ENCODE peak calls at places on chromosome 3, in five cellular contexts. X is tibial nerve; T is CD8-positive, alpha-beta memory T cell; Z is psoas muscle; U is hepatocyte. I is an unnamed sample. For H3K27me3, H3K4me1 and H3K9me3, the result is how much of the 10 kb centered on the place peaks cover.

GRCh38 chr3:141280086-141280485 is 48.5 kb downstream of the PXYLP1 start:
- DNase-seq in T (no peak), U (no peak), X (no peak), Z (no peak), I (no peak)

GRCh38 chr3:192916455-192917257 is 1.0 kb downstream of the MB21D2 start:
- DNase-seq in Z (peak), X (peak), T (no peak), U (peak), I (peak)

GRCh38 chr3:37712387-37712786 is 149.3 kb upstream of the CTDSPL start:
- DNase-seq in X (no peak), Z (no peak), T (no peak), U (no peak), I (no peak)

GRCh38 chr3:122810706-122811105 is 15.8 kb downstream of the SLC49A4 start:
- DNase-seq in Z (no peak), U (no peak), X (no peak), T (no peak), I (no peak)

GRCh38 chr3:122824465-122825379 is 29.9 kb downstream of the SLC49A4 start:
- DNase-seq in U (no peak), T (no peak), Z (no peak), X (no peak), I (no peak)

GRCh38 chr3:171841620-171842000 is 1.5 kb upstream of the TMEM212 start:
- DNase-seq in T (no peak), Z (no peak), X (no peak), U (no peak), I (no peak)

GRCh38 chr3:158097141-158097540 is 9.1 kb downstream of the SHOX2 start:
- DNase-seq in U (no peak), Z (no peak), X (no peak), T (no peak), I (no peak)

GRCh38 chr3:150495563-150496168 is 50.6 kb downstream of the SERP1 start:
- DNase-seq in Z (no peak), X (no peak), U (peak), T (no peak), I (peak)

GRCh38 chr3:45333549-45333948 is 54.8 kb upstream of the LARS2 start:
- DNase-seq in X (no peak), U (no peak), T (no peak), Z (no peak), I (no peak)

GRCh38 chr3:70298385-70298784 is 14.1 kb downstream of the MDFIC2 start:
- DNase-seq in X (no peak), Z (no peak), T (no peak), U (no peak), I (no peak)

GRCh38 chr3:139532996-139533395 is 6.5 kb downstream of the RBP1 start:
- DNase-seq in T (no peak), U (no peak), X (no peak), Z (no peak), I (no peak)

GRCh38 chr3:139227165-139227564 is 116.7 kb upstream of the MRPS22 start:
- DNase-seq in U (no peak), X (no peak), Z (no peak), T (no peak), I (no peak)

GRCh38 chr3:12472000-12472399 is 12.3 kb upstream of the TSEN2 start:
- DNase-seq in T (no peak), U (no peak), Z (no peak), X (no peak), I (no peak)

GRCh38 chr3:185069583-185070030 is 83.3 kb downstream of the C3orf70 start:
- DNase-seq in T (no peak), X (no peak), U (peak), Z (no peak), I (no peak)

GRCh38 chr3:143972155-143972494 is 502 bp downstream of the DIPK2A start:
- DNase-seq in U (no peak), Z (no peak), T (no peak), X (no peak), I (no peak)

GRCh38 chr3:196670335-196670734 is 30.8 kb downstream of the NRROS start:
- DNase-seq in X (no peak), Z (no peak), U (no peak), T (no peak), I (peak)

GRCh38 chr3:166837535-166837934 is 542.6 kb downstream of the ZBBX start:
- DNase-seq in X (no peak), Z (no peak), T (no peak), U (peak), I (no peak)

GRCh38 chr3:196639517-196640500 is at the start of gene NRROS:
- DNase-seq in U (peak), Z (peak), X (peak), T (peak), I (peak)

GRCh38 chr3:66196633-66197032 is 24.2 kb upstream of the SLC25A26 start:
- DNase-seq in U (no peak), T (no peak), Z (no peak), X (no peak), I (no peak)

GRCh38 chr3:23612296-23612891 is 193.4 kb upstream of the UBE2E1 start:
- DNase-seq in U (no peak), T (no peak), Z (no peak), X (no peak), I (no peak)

GRCh38 chr3:40971191-40972168 is 227.8 kb upstream of the CTNNB1 start:
- DNase-seq in U (peak), Z (peak), X (peak), T (no peak), I (no peak)

GRCh38 chr3:87318609-87319008 is 42.2 kb upstream of the POU1F1 start:
- DNase-seq in T (no peak), U (no peak), Z (no peak), X (no peak), I (no peak)

GRCh38 chr3:179181021-179181472 is 32.9 kb downstream of the PIK3CA start:
- DNase-seq in Z (no peak), U (no peak), T (no peak), X (no peak), I (no peak)

GRCh38 chr3:25035511-25035910 is 392.6 kb upstream of the RARB start:
- DNase-seq in X (no peak), U (no peak), Z (no peak), T (no peak), I (no peak)

GRCh38 chr3:43996379-43997301 is 245.0 kb upstream of the TOPAZ1 start:
- DNase-seq in Z (no peak), X (no peak), U (peak), T (no peak), I (no peak)

GRCh38 chr3:133547432-133548041 is 25.9 kb upstream of the CDV3 start:
- DNase-seq in Z (no peak), U (peak), X (no peak), T (no peak), I (no peak)

GRCh38 chr3:187130346-187131066 is 8.8 kb downstream of the RPL39L start:
- DNase-seq in Z (no peak), X (no peak), U (no peak), T (peak), I (peak)

GRCh38 chr3:107662586-107662985 is 139.8 kb downstream of the BBX start:
- DNase-seq in Z (no peak), T (no peak), U (no peak), X (no peak), I (no peak)

GRCh38 chr3:98846101-98846500 is 55.4 kb downstream of the DCBLD2 start:
- DNase-seq in Z (no peak), X (no peak), U (no peak), T (no peak), I (no peak)

GRCh38 chr3:143653493-143653892 is 194.8 kb downstream of the SLC9A9 start:
- DNase-seq in Z (no peak), U (no peak), X (no peak), T (no peak), I (no peak)

GRCh38 chr3:130789678-130790340 is 43.2 kb upstream of the PIK3R4 start:
- DNase-seq in U (peak), Z (no peak), T (no peak), X (no peak), I (no peak)

GRCh38 chr3:4889896-4890295 is 89.3 kb upstream of the BHLHE40 start:
- DNase-seq in X (no peak), U (no peak), T (no peak), Z (no peak), I (no peak)

GRCh38 chr3:36679384-36680200 is 84.8 kb downstream of the DCLK3 start:
- DNase-seq in U (no peak), X (no peak), T (no peak), Z (no peak), I (no peak)

GRCh38 chr3:127406309-127407025 is 118.6 kb upstream of the PRR20G start:
- DNase-seq in U (peak), X (no peak), Z (no peak), T (no peak), I (peak)

GRCh38 chr3:39911465-39912309 is 102.3 kb downstream of the MYRIP start:
- DNase-seq in Z (no peak), U (peak), X (no peak), T (no peak), I (no peak)

GRCh38 chr3:16103472-16103871 is 71.0 kb upstream of the GALNT15 start:
- DNase-seq in U (no peak), T (no peak), X (no peak), Z (peak), I (no peak)

GRCh38 chr3:20240154-20240883 is 54.3 kb upstream of the SGO1 start:
- DNase-seq in U (no peak), T (no peak), X (no peak), Z (no peak), I (no peak)

GRCh38 chr3:113205481-113205880 is 5.9 kb upstream of the BOC start:
- DNase-seq in Z (no peak), X (no peak), U (no peak), T (no peak), I (no peak)

GRCh38 chr3:94413721-94414106 is 350.9 kb downstream of the NSUN3 start:
- DNase-seq in U (no peak), X (no peak), Z (no peak), T (no peak), I (no peak)

DNA sequence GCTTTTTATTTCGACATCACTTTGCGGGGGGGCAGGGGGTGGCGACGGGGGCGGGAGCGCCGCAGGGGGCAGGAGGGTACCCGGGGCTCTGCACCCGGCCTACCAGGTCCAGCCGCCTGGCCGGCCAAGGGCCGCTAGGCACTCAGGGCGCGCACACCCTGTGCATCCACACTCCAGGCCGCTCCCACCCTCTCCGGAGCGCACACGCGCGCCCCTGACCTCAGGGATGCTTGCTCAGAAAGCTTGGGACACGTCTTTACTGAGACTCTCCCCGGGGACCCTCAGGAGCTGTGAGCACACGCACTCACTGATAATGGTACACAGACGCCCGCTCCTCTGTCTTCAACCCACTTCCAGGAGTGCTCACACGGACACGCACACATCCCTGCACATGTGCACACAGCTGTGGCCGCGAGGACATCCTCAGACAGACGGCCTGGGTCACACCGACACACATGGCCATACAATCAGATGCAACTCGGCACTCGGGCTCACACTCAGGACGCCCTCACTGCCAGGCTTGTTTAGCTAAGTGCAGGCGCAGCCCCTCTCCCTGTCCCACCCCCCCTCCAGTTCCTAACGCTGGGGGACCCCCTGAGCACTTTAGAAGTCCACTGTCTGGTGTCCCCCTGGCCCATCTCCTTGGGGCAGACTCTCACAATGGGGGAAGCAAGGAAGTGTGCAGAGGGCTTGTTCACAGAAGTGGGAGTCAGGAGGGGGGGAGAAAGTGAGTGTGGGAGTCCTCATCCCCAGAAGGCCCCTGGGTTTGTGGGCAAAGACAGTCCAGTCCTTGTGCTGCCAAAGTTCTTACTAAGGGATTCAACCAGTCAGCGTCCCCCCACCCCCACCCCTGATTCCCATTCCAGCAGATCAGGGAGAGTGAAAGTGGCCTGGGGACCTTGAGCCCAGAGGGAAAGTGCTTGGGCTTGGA is 485 bp upstream of the GATA2 start:
- DNase-seq in X (no peak), T (no peak), U (no peak), Z (no peak), I (no peak)
- H3K27me3 ChIP-seq in X (under half), T (half or more), U (half or more), Z (half or more), I (under half)

GRCh38 chr3:64686446-64686908 is 1.3 kb downstream of the ADAMTS9 start:
- DNase-seq in Z (peak), T (no peak), U (peak), X (no peak), I (no peak)

GRCh38 chr3:64685800-64686445 is 1.9 kb downstream of the ADAMTS9 start:
- DNase-seq in X (peak), U (peak), T (no peak), Z (peak), I (no peak)

GRCh38 chr3:64687781-64688515 is at the start of gene ADAMTS9:
- DNase-seq in T (no peak), U (peak), Z (peak), X (peak), I (no peak)

GRCh38 chr3:64685331-64685799 is 2.4 kb downstream of the ADAMTS9 start:
- DNase-seq in Z (peak), T (no peak), X (no peak), U (peak), I (no peak)

DNA sequence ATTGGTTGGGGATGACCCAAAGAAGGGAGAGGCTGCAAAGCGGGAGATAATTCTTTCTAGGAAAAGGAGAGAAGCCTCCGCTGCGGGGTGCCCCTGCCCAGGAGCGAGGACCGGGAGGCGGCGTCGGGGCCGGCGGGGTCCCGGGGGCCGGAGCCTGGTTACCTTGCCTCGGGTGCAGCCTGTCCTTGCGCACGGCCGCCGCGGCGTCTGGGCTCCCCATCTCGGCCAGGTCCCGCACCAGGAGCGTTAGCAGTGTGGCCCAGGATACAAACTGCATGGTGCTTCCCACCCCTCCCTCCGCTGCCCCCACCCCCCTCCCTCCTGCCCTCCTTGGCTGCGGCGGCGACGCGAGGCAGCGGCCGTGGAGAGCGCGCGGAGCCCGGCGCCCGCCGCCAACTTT is 419 bp downstream of the ADAMTS9 start:
- DNase-seq in X (no peak), Z (no peak), T (no peak), U (no peak), I (no peak)
- H3K4me1 ChIP-seq in X (half or more), Z (under half), T (under half), U (under half), I (under half)

DNA sequence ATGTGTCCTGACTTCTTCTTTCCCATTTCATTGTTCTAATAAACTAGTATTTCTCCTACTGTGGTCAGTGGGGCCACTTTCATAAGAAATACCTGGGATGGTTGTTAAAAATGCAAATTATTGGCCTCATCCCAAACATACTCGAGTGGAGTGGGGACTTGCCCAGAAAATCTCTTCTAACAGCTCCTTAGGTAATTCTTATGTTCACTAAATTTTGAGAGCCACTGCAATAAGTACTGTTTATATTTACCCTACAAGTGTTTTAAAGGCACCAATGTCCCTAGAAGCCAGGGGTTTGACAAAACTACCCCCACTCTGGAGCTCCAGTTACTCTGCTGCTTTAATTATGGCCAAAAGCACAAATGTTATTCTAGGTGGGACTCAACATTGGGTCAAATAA is 70.0 kb upstream of the ACP3 start:
- DNase-seq in X (no peak), U (no peak), T (no peak), Z (no peak), I (no peak)
- H3K9me3 ChIP-seq in X (under half), U (under half), T (under half), Z (under half), I (under half)

GRCh38 chr3:153355559-153355958 is 193.5 kb downstream of the RAP2B start:
- DNase-seq in X (no peak), T (no peak), Z (no peak), U (no peak), I (no peak)

GRCh38 chr3:153357436-153357835 is 195.4 kb downstream of the RAP2B start:
- DNase-seq in X (no peak), Z (no peak), T (no peak), U (no peak), I (no peak)

GRCh38 chr3:153356908-153357307 is 194.9 kb downstream of the RAP2B start:
- DNase-seq in U (no peak), T (no peak), Z (no peak), X (no peak), I (no peak)

GRCh38 chr3:153350420-153350819 is 188.4 kb downstream of the RAP2B start:
- DNase-seq in Z (no peak), U (peak), T (no peak), X (no peak), I (no peak)

DNA sequence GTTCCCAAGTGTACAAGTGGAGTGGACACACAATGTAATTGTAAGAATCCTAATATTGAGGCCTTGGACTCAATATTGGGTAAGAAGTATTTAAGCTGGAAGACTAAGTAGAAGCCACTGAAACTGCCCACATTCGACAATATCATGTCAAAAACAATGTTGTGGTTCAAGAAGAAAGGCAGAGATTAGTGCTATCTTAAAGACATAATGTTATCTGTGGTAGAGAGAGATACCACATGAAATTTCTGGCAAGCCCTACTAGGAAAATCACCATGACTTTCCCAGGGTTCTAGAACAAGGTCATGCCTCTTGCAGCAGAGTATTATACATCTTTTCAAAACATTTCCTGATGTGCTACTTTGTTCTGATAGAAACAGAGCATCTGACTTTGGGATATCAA is 192.6 kb downstream of the RAP2B start:
- DNase-seq in U (no peak), T (no peak), Z (no peak), X (no peak), I (no peak)
- H3K27me3 ChIP-seq in U (under half), T (under half), Z (under half), X (under half), I (under half)